ENCODE peak calls at places on chromosome 2, in five cellular contexts. H, B, K, C and E are unnamed samples. For H3K36me3, the result is how much of the 10 kb centered on the place peaks cover.

GRCh38 chr2:39094717-39095363 is 26.0 kb downstream of the SOS1 start:
- DNase-seq in K (peak), B (no peak), C (no peak), H (no peak), E (no peak)

GRCh38 chr2:54589340-54590215 is 133.5 kb downstream of the SPTBN1 start:
- DNase-seq in C (peak), K (no peak), H (no peak), B (no peak), E (peak)

GRCh38 chr2:45833968-45834344 is 182.5 kb downstream of the PRKCE start:
- DNase-seq in H (no peak), C (no peak), K (no peak), B (no peak), E (no peak)

GRCh38 chr2:203659650-203660049 is 46.8 kb upstream of the CD28 start:
- DNase-seq in K (no peak), B (no peak), C (no peak), H (no peak), E (no peak)

GRCh38 chr2:42961385-42961800 is 169.0 kb upstream of the HAAO start:
- DNase-seq in H (no peak), K (no peak), B (no peak), C (no peak), E (no peak)

GRCh38 chr2:234635284-234635683 is 138.4 kb upstream of the ARL4C start:
- DNase-seq in K (peak), H (no peak), B (no peak), C (peak), E (no peak)

GRCh38 chr2:164178835-164179470 is 442.3 kb downstream of the GRB14 start:
- DNase-seq in C (no peak), K (peak), H (no peak), B (no peak), E (no peak)

GRCh38 chr2:161426788-161427412 is 10.8 kb downstream of the TBR1 start:
- DNase-seq in C (no peak), B (no peak), H (no peak), K (peak), E (peak)

GRCh38 chr2:15584767-15585469 is 6.8 kb upstream of the DDX1 start:
- DNase-seq in K (peak), C (no peak), H (no peak), B (no peak), E (no peak)

GRCh38 chr2:234495801-234496441 is 960 bp downstream of the ARL4C start:
- DNase-seq in C (no peak), K (peak), H (no peak), B (no peak), E (no peak)

GRCh38 chr2:189541591-189541990 is 39.0 kb downstream of the SLC40A1 start:
- DNase-seq in C (no peak), B (no peak), H (no peak), K (no peak), E (peak)

GRCh38 chr2:147385600-147385999 is 459.2 kb upstream of the ACVR2A start:
- DNase-seq in K (no peak), B (no peak), H (no peak), C (no peak), E (no peak)

GRCh38 chr2:96534701-96535181 is 1.8 kb upstream of the ARID5A start:
- DNase-seq in K (no peak), H (no peak), B (no peak), C (no peak), E (no peak)

GRCh38 chr2:52222128-52222527 is 1190.2 kb upstream of the NRXN1 start:
- DNase-seq in B (no peak), K (peak), C (no peak), H (no peak), E (no peak)

GRCh38 chr2:158464426-158465281 is 7.9 kb downstream of the PKP4 start:
- DNase-seq in C (peak), K (peak), H (no peak), B (no peak), E (no peak)

GRCh38 chr2:55879976-55880375 is 43.6 kb downstream of the EFEMP1 start:
- DNase-seq in K (peak), B (no peak), H (no peak), C (no peak), E (no peak)

GRCh38 chr2:235268535-235268934 is 225.3 kb upstream of the AGAP1 start:
- DNase-seq in K (peak), H (no peak), C (no peak), B (no peak), E (no peak)

GRCh38 chr2:10413488-10413887 is 34.6 kb downstream of the ODC1 start:
- DNase-seq in B (no peak), C (no peak), K (no peak), H (no peak), E (no peak)

GRCh38 chr2:194333091-194333490 is 1323.9 kb upstream of the SLC39A10 start:
- DNase-seq in H (no peak), C (no peak), K (no peak), B (no peak), E (no peak)

GRCh38 chr2:21633531-21634310 is 510.0 kb downstream of the TDRD15 start:
- DNase-seq in C (no peak), B (no peak), K (no peak), H (no peak), E (no peak)

GRCh38 chr2:4628931-4629565 is 925.7 kb downstream of the DCDC2C start:
- DNase-seq in K (no peak), H (no peak), C (no peak), B (no peak), E (no peak)

GRCh38 chr2:128379021-128380005 is 60.6 kb upstream of the HS6ST1 start:
- DNase-seq in B (peak), H (no peak), C (peak), K (peak), E (peak)

GRCh38 chr2:128619471-128620325 is 301.0 kb upstream of the HS6ST1 start:
- DNase-seq in H (no peak), B (no peak), C (no peak), K (no peak), E (no peak)

GRCh38 chr2:154507186-154507585 is 191.3 kb upstream of the KCNJ3 start:
- DNase-seq in K (no peak), H (no peak), C (no peak), B (no peak), E (no peak)

GRCh38 chr2:163800889-163801498 is 65.2 kb upstream of the FIGN start:
- DNase-seq in K (peak), C (no peak), H (no peak), B (no peak), E (no peak)

GRCh38 chr2:205883965-205884364 is 201.7 kb downstream of the NRP2 start:
- DNase-seq in K (no peak), B (no peak), C (no peak), H (no peak), E (no peak)

GRCh38 chr2:62306751-62307468 is 111.0 kb downstream of the B3GNT2 start:
- DNase-seq in C (no peak), H (no peak), K (peak), B (no peak), E (peak)

GRCh38 chr2:179724403-179724802 is 137.0 kb downstream of the ZNF385B start:
- DNase-seq in K (no peak), H (no peak), B (no peak), C (no peak), E (no peak)

GRCh38 chr2:219296631-219297391 is 12.4 kb downstream of the PTPRN start:
- DNase-seq in B (peak), K (no peak), H (no peak), C (no peak), E (no peak)

GRCh38 chr2:157388827-157389226 is 55.1 kb downstream of the CYTIP start:
- DNase-seq in K (no peak), C (no peak), H (no peak), B (no peak), E (no peak)

GRCh38 chr2:177543007-177543760 is 150.6 kb downstream of the AGPS start:
- DNase-seq in B (no peak), H (no peak), K (peak), C (no peak), E (no peak)

DNA sequence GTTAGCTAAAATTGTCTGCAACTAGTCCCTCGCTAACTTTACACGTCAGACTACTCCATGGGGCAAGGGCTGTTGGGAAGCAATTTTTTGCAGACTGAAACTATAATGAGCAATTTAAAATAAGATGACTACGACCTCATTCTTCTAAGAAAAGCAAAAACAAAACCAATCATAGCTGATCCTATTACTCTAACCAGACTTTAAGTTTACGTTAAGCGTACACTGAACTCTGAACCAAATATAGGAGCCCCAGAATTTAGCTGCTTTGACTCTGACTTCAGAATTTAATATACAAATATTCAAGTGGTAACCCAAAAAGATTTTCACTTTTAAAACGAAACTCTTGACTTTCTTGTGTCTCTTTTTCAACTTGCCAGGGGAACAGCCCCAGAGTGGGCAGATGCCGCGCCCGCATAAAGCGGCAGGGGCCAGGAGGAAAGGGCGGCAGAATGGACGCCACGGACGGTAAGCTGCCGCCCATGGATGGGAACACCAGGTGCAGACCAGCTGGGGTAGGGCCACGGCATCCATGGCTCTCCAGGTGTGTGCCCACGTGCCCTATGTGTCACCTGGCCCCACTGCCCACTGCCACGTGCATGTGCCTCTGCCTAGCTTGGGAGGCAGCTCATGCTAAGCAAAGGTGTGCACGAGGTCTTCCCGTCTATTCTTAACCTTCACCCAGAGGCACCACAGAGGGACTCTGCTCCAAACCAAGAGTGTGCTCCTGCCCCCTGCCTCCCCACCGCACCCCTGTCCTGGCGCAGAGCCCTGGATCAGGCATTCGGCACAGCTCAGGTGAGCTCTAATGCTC is 217.6 kb downstream of the HDAC4 start:
- DNase-seq in H (no peak), K (no peak), B (peak), C (no peak), E (no peak)
- H3K36me3 ChIP-seq in H (under half), K (under half), B (under half), C (under half), E (under half)

GRCh38 chr2:237353207-237353606 is 60.8 kb downstream of the COL6A3 start:
- DNase-seq in C (no peak), B (no peak), K (no peak), H (no peak), E (no peak)

GRCh38 chr2:237354930-237355329 is 59.0 kb downstream of the COL6A3 start:
- DNase-seq in C (no peak), K (peak), H (no peak), B (no peak), E (no peak)

GRCh38 chr2:237358721-237359595 is 55.0 kb downstream of the COL6A3 start:
- DNase-seq in C (no peak), B (no peak), H (no peak), K (no peak), E (peak)

GRCh38 chr2:237352279-237352845 is 61.6 kb downstream of the COL6A3 start:
- DNase-seq in H (no peak), K (no peak), C (no peak), B (no peak), E (no peak)

GRCh38 chr2:237355726-237356125 is 58.2 kb downstream of the COL6A3 start:
- DNase-seq in H (no peak), C (no peak), K (no peak), B (no peak), E (no peak)
- H3K36me3 ChIP-seq in H (under half), C (under half), K (half or more), B (under half), E (under half)

DNA sequence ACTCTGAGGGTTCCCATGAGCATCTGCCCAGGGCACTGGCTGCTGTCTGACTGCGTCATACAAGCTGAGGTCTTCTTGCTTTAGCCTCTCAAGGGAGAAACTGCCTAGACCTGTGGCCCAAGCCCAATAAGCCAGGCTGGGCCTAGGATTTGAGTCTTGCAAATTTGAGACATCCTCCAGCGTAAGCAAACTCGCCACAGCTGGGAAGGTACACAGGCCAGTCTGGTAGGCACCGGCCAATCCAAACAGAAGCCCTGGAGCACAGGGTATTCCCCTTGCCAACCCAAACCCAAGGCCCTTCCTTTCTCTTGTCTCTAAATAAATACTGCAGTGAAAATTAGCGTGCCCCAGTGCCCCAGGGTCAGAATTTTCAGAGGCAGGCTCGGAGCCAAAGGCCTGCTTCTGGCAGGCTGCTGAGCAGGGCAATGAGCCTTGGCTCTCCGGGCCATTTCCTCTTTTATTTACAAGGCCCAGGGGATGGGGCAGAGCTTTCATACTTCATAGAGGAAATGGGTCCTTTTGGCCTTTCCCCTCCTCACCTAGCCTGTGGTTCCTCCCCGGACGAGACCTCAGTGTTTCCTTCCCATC is 33.3 kb downstream of the POLR1A start:
- DNase-seq in B (no peak), C (no peak), H (no peak), K (no peak), E (no peak)
- H3K36me3 ChIP-seq in B (half or more), C (half or more), H (under half), K (half or more), E (under half)

DNA sequence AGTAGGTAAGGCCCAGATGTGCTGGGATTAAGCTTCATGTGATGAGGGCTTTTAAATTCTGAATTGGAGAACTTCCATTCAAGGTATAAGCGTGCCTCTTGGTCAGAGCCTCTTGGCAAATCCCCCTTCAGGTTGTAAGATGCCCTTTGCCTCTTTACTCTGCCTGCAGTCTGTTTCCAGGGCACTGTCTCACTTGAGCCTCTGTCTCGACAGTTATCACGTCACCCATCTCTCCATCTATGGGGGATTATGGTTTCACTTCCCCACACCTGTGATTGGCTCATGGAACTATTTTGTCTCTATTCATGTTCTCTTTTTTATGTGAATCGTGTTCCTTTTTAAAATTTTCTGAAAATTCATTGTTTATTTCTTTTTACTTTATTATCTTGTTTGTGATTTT is 51.7 kb downstream of the COA5 start:
- DNase-seq in B (no peak), H (no peak), C (no peak), K (no peak), E (no peak)
- H3K36me3 ChIP-seq in B (under half), H (under half), C (under half), K (under half), E (under half)

DNA sequence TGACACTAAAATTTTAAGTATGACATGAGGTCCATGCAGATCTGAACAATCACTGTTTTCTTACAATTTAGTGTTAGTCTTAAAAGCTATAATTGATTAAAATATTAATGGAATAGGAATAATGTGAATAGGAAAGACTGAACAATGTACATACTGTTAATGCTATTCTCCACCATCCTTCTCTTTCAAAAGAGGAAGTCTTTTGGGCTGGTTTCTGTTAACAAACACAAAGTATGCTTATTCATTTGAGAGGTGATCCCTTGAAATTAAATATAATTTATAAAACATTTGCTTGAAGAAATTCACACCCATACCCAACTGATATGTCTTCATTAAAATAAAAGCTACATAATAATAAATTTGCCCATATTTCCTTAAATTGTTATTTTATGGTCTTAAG is 2.3 kb downstream of the STPG4 start:
- DNase-seq in K (no peak), H (no peak), C (no peak), B (no peak), E (no peak)
- H3K36me3 ChIP-seq in K (under half), H (under half), C (under half), B (under half), E (under half)

GRCh38 chr2:110642360-110642759 is 35.5 kb downstream of the BUB1 start:
- DNase-seq in C (no peak), B (no peak), H (no peak), K (no peak), E (no peak)

GRCh38 chr2:110637093-110637492 is 40.8 kb downstream of the BUB1 start:
- DNase-seq in K (no peak), C (no peak), H (no peak), B (no peak), E (no peak)

GRCh38 chr2:110644357-110644756 is 33.5 kb downstream of the BUB1 start:
- DNase-seq in H (no peak), C (no peak), K (no peak), B (no peak), E (no peak)

GRCh38 chr2:110638976-110639695 is 38.7 kb downstream of the BUB1 start:
- DNase-seq in K (no peak), C (no peak), B (no peak), H (no peak), E (no peak)

GRCh38 chr2:110639972-110640371 is 37.9 kb downstream of the BUB1 start:
- DNase-seq in K (no peak), C (no peak), H (no peak), B (no peak), E (no peak)
- H3K36me3 ChIP-seq in K (under half), C (under half), H (under half), B (half or more), E (under half)

GRCh38 chr2:238789317-238789806 is 58.5 kb upstream of the TWIST2 start:
- DNase-seq in K (no peak), B (no peak), C (no peak), H (no peak), E (no peak)
- H3K36me3 ChIP-seq in K (under half), B (under half), C (under half), H (under half), E (under half)

GRCh38 chr2:97761192-97761591 is 47.8 kb downstream of the ZAP70 start:
- DNase-seq in H (no peak), B (peak), K (no peak), C (no peak), E (no peak)

GRCh38 chr2:97766567-97766966 is 53.2 kb downstream of the ZAP70 start:
- DNase-seq in C (no peak), B (no peak), K (no peak), H (no peak), E (no peak)

GRCh38 chr2:97763176-97763845 is 49.9 kb downstream of the ZAP70 start:
- DNase-seq in B (peak), H (no peak), C (no peak), K (no peak), E (no peak)

GRCh38 chr2:97765933-97766332 is 52.6 kb downstream of the ZAP70 start:
- DNase-seq in C (no peak), H (no peak), B (no peak), K (no peak), E (no peak)

GRCh38 chr2:97764559-97765263 is 51.3 kb downstream of the ZAP70 start:
- DNase-seq in K (no peak), H (no peak), B (peak), C (no peak), E (no peak)
- H3K36me3 ChIP-seq in K (half or more), H (under half), B (under half), C (under half), E (under half)